ENCODE peak calls at places on chromosome 14, in seven cellular contexts. One of them, this sample, is unnamed.

GRCh38 chr14:41875113-41875512 is 268.4 kb downstream of the LRFN5 start:
- DNase-seq in stimulated activated CD8-positive, alpha-beta memory T cell treated with anti-CD3 and anti-CD28 coated beads, Interleukin-7, amount 100 ng/mL, for 1 hour: no peak
- DNase-seq in activated B cell treated with CpG ODN at 0.5 μM for 24 hours: no peak
- DNase-seq in LHCN-M2: no peak
- DNase-seq in tibial nerve: no peak
- DNase-seq in NCI-H748 treated with DMSO at 0.1 percent for 48 hours: no peak
- DNase-seq in neuronal stem cell: no peak
- DNase-seq in this sample: no peak

GRCh38 chr14:101966742-101967141 is 2.4 kb downstream of the DYNC1H1 start:
- DNase-seq in LHCN-M2: no peak
- DNase-seq in NCI-H748 treated with DMSO at 0.1 percent for 48 hours: no peak
- DNase-seq in tibial nerve: no peak
- DNase-seq in activated B cell treated with CpG ODN at 0.5 μM for 24 hours: no peak
- DNase-seq in stimulated activated CD8-positive, alpha-beta memory T cell treated with anti-CD3 and anti-CD28 coated beads, Interleukin-7, amount 100 ng/mL, for 1 hour: no peak
- DNase-seq in neuronal stem cell: no peak
- DNase-seq in this sample: no peak

GRCh38 chr14:101215266-101215665 is 311.7 kb upstream of the RTL1 start:
- DNase-seq in tibial nerve: no peak
- DNase-seq in stimulated activated CD8-positive, alpha-beta memory T cell treated with anti-CD3 and anti-CD28 coated beads, Interleukin-7, amount 100 ng/mL, for 1 hour: no peak
- DNase-seq in LHCN-M2: no peak
- DNase-seq in NCI-H748 treated with DMSO at 0.1 percent for 48 hours: no peak
- DNase-seq in neuronal stem cell: no peak
- DNase-seq in activated B cell treated with CpG ODN at 0.5 μM for 24 hours: no peak
- DNase-seq in this sample: no peak

GRCh38 chr14:63650336-63650952 is 8.8 kb upstream of the WDR89 start:
- DNase-seq in neuronal stem cell: no peak
- DNase-seq in LHCN-M2: no peak
- DNase-seq in stimulated activated CD8-positive, alpha-beta memory T cell treated with anti-CD3 and anti-CD28 coated beads, Interleukin-7, amount 100 ng/mL, for 1 hour: peak
- DNase-seq in NCI-H748 treated with DMSO at 0.1 percent for 48 hours: no peak
- DNase-seq in activated B cell treated with CpG ODN at 0.5 μM for 24 hours: no peak
- DNase-seq in tibial nerve: no peak
- DNase-seq in this sample: no peak

GRCh38 chr14:22929848-22930364 is 730 bp upstream of the PRMT5 start:
- DNase-seq in NCI-H748 treated with DMSO at 0.1 percent for 48 hours: peak
- DNase-seq in activated B cell treated with CpG ODN at 0.5 μM for 24 hours: no peak
- DNase-seq in stimulated activated CD8-positive, alpha-beta memory T cell treated with anti-CD3 and anti-CD28 coated beads, Interleukin-7, amount 100 ng/mL, for 1 hour: no peak
- DNase-seq in tibial nerve: no peak
- DNase-seq in neuronal stem cell: peak
- DNase-seq in LHCN-M2: no peak
- DNase-seq in this sample: no peak

GRCh38 chr14:58571256-58571655 is 66.5 kb upstream of the DACT1 start:
- DNase-seq in LHCN-M2: no peak
- DNase-seq in activated B cell treated with CpG ODN at 0.5 μM for 24 hours: no peak
- DNase-seq in NCI-H748 treated with DMSO at 0.1 percent for 48 hours: no peak
- DNase-seq in stimulated activated CD8-positive, alpha-beta memory T cell treated with anti-CD3 and anti-CD28 coated beads, Interleukin-7, amount 100 ng/mL, for 1 hour: no peak
- DNase-seq in neuronal stem cell: no peak
- DNase-seq in tibial nerve: no peak
- DNase-seq in this sample: no peak

GRCh38 chr14:44955528-44955927 is 6.2 kb downstream of the KLHL28 start:
- DNase-seq in stimulated activated CD8-positive, alpha-beta memory T cell treated with anti-CD3 and anti-CD28 coated beads, Interleukin-7, amount 100 ng/mL, for 1 hour: no peak
- DNase-seq in neuronal stem cell: no peak
- DNase-seq in NCI-H748 treated with DMSO at 0.1 percent for 48 hours: no peak
- DNase-seq in LHCN-M2: no peak
- DNase-seq in tibial nerve: no peak
- DNase-seq in activated B cell treated with CpG ODN at 0.5 μM for 24 hours: no peak
- DNase-seq in this sample: no peak

GRCh38 chr14:23040100-23040499 is 1.9 kb upstream of the PSMB11 start:
- DNase-seq in LHCN-M2: no peak
- DNase-seq in NCI-H748 treated with DMSO at 0.1 percent for 48 hours: no peak
- DNase-seq in stimulated activated CD8-positive, alpha-beta memory T cell treated with anti-CD3 and anti-CD28 coated beads, Interleukin-7, amount 100 ng/mL, for 1 hour: no peak
- DNase-seq in neuronal stem cell: no peak
- DNase-seq in tibial nerve: no peak
- DNase-seq in activated B cell treated with CpG ODN at 0.5 μM for 24 hours: no peak
- DNase-seq in this sample: no peak

GRCh38 chr14:65414961-65415589 is 2.5 kb downstream of the FUT8 start:
- DNase-seq in LHCN-M2: peak
- DNase-seq in tibial nerve: no peak
- DNase-seq in neuronal stem cell: no peak
- DNase-seq in stimulated activated CD8-positive, alpha-beta memory T cell treated with anti-CD3 and anti-CD28 coated beads, Interleukin-7, amount 100 ng/mL, for 1 hour: no peak
- DNase-seq in activated B cell treated with CpG ODN at 0.5 μM for 24 hours: no peak
- DNase-seq in NCI-H748 treated with DMSO at 0.1 percent for 48 hours: peak
- DNase-seq in this sample: no peak

GRCh38 chr14:95153866-95154265 is 3.5 kb downstream of the DICER1 start:
- DNase-seq in neuronal stem cell: no peak
- DNase-seq in stimulated activated CD8-positive, alpha-beta memory T cell treated with anti-CD3 and anti-CD28 coated beads, Interleukin-7, amount 100 ng/mL, for 1 hour: no peak
- DNase-seq in activated B cell treated with CpG ODN at 0.5 μM for 24 hours: no peak
- DNase-seq in LHCN-M2: no peak
- DNase-seq in NCI-H748 treated with DMSO at 0.1 percent for 48 hours: no peak
- DNase-seq in tibial nerve: no peak
- DNase-seq in this sample: no peak

GRCh38 chr14:33194551-33194950 is 255.9 kb downstream of the NPAS3 start:
- DNase-seq in neuronal stem cell: no peak
- DNase-seq in LHCN-M2: no peak
- DNase-seq in tibial nerve: no peak
- DNase-seq in NCI-H748 treated with DMSO at 0.1 percent for 48 hours: no peak
- DNase-seq in stimulated activated CD8-positive, alpha-beta memory T cell treated with anti-CD3 and anti-CD28 coated beads, Interleukin-7, amount 100 ng/mL, for 1 hour: no peak
- DNase-seq in activated B cell treated with CpG ODN at 0.5 μM for 24 hours: no peak
- DNase-seq in this sample: no peak

GRCh38 chr14:32809255-32809654 is 129.4 kb upstream of the NPAS3 start:
- DNase-seq in NCI-H748 treated with DMSO at 0.1 percent for 48 hours: no peak
- DNase-seq in tibial nerve: no peak
- DNase-seq in LHCN-M2: no peak
- DNase-seq in neuronal stem cell: no peak
- DNase-seq in stimulated activated CD8-positive, alpha-beta memory T cell treated with anti-CD3 and anti-CD28 coated beads, Interleukin-7, amount 100 ng/mL, for 1 hour: no peak
- DNase-seq in activated B cell treated with CpG ODN at 0.5 μM for 24 hours: no peak
- DNase-seq in this sample: no peak

GRCh38 chr14:88706425-88706824 is 86.3 kb downstream of the EML5 start:
- DNase-seq in NCI-H748 treated with DMSO at 0.1 percent for 48 hours: no peak
- DNase-seq in neuronal stem cell: no peak
- DNase-seq in LHCN-M2: peak
- DNase-seq in tibial nerve: no peak
- DNase-seq in activated B cell treated with CpG ODN at 0.5 μM for 24 hours: no peak
- DNase-seq in stimulated activated CD8-positive, alpha-beta memory T cell treated with anti-CD3 and anti-CD28 coated beads, Interleukin-7, amount 100 ng/mL, for 1 hour: no peak
- DNase-seq in this sample: no peak

GRCh38 chr14:22569106-22569748 is 19.8 kb downstream of the DAD1 start:
- DNase-seq in LHCN-M2: no peak
- DNase-seq in neuronal stem cell: no peak
- DNase-seq in NCI-H748 treated with DMSO at 0.1 percent for 48 hours: no peak
- DNase-seq in tibial nerve: no peak
- DNase-seq in activated B cell treated with CpG ODN at 0.5 μM for 24 hours: no peak
- DNase-seq in stimulated activated CD8-positive, alpha-beta memory T cell treated with anti-CD3 and anti-CD28 coated beads, Interleukin-7, amount 100 ng/mL, for 1 hour: no peak
- DNase-seq in this sample: no peak

GRCh38 chr14:104066279-104066678 is 19.2 kb upstream of the ASPG start:
- DNase-seq in neuronal stem cell: no peak
- DNase-seq in stimulated activated CD8-positive, alpha-beta memory T cell treated with anti-CD3 and anti-CD28 coated beads, Interleukin-7, amount 100 ng/mL, for 1 hour: no peak
- DNase-seq in activated B cell treated with CpG ODN at 0.5 μM for 24 hours: no peak
- DNase-seq in LHCN-M2: no peak
- DNase-seq in tibial nerve: no peak
- DNase-seq in NCI-H748 treated with DMSO at 0.1 percent for 48 hours: no peak
- DNase-seq in this sample: no peak

GRCh38 chr14:61559641-61560201 is 135.6 kb upstream of the HIF1A start:
- DNase-seq in stimulated activated CD8-positive, alpha-beta memory T cell treated with anti-CD3 and anti-CD28 coated beads, Interleukin-7, amount 100 ng/mL, for 1 hour: no peak
- DNase-seq in LHCN-M2: no peak
- DNase-seq in activated B cell treated with CpG ODN at 0.5 μM for 24 hours: no peak
- DNase-seq in NCI-H748 treated with DMSO at 0.1 percent for 48 hours: no peak
- DNase-seq in neuronal stem cell: no peak
- DNase-seq in tibial nerve: no peak
- DNase-seq in this sample: no peak

GRCh38 chr14:105974902-105975301 is 448.5 kb downstream of the TMEM121 start:
- DNase-seq in activated B cell treated with CpG ODN at 0.5 μM for 24 hours: no peak
- DNase-seq in stimulated activated CD8-positive, alpha-beta memory T cell treated with anti-CD3 and anti-CD28 coated beads, Interleukin-7, amount 100 ng/mL, for 1 hour: peak
- DNase-seq in LHCN-M2: peak
- DNase-seq in NCI-H748 treated with DMSO at 0.1 percent for 48 hours: no peak
- DNase-seq in tibial nerve: no peak
- DNase-seq in neuronal stem cell: no peak
- DNase-seq in this sample: no peak

GRCh38 chr14:95104911-95105310 is 52.4 kb downstream of the DICER1 start:
- DNase-seq in neuronal stem cell: no peak
- DNase-seq in activated B cell treated with CpG ODN at 0.5 μM for 24 hours: no peak
- DNase-seq in stimulated activated CD8-positive, alpha-beta memory T cell treated with anti-CD3 and anti-CD28 coated beads, Interleukin-7, amount 100 ng/mL, for 1 hour: no peak
- DNase-seq in tibial nerve: no peak
- DNase-seq in NCI-H748 treated with DMSO at 0.1 percent for 48 hours: no peak
- DNase-seq in LHCN-M2: no peak
- DNase-seq in this sample: no peak

GRCh38 chr14:68359862-68360552 is 432.9 kb downstream of the ZFP36L1 start:
- DNase-seq in LHCN-M2: peak
- DNase-seq in stimulated activated CD8-positive, alpha-beta memory T cell treated with anti-CD3 and anti-CD28 coated beads, Interleukin-7, amount 100 ng/mL, for 1 hour: no peak
- DNase-seq in NCI-H748 treated with DMSO at 0.1 percent for 48 hours: no peak
- DNase-seq in neuronal stem cell: no peak
- DNase-seq in activated B cell treated with CpG ODN at 0.5 μM for 24 hours: no peak
- DNase-seq in tibial nerve: peak
- DNase-seq in this sample: no peak

GRCh38 chr14:64817631-64818030 is 62.1 kb downstream of the SPTB start:
- DNase-seq in neuronal stem cell: no peak
- DNase-seq in activated B cell treated with CpG ODN at 0.5 μM for 24 hours: no peak
- DNase-seq in stimulated activated CD8-positive, alpha-beta memory T cell treated with anti-CD3 and anti-CD28 coated beads, Interleukin-7, amount 100 ng/mL, for 1 hour: no peak
- DNase-seq in tibial nerve: no peak
- DNase-seq in LHCN-M2: no peak
- DNase-seq in NCI-H748 treated with DMSO at 0.1 percent for 48 hours: no peak
- DNase-seq in this sample: no peak

GRCh38 chr14:24246765-24247212 is 4.4 kb upstream of the TINF2 start:
- DNase-seq in neuronal stem cell: no peak
- DNase-seq in activated B cell treated with CpG ODN at 0.5 μM for 24 hours: peak
- DNase-seq in NCI-H748 treated with DMSO at 0.1 percent for 48 hours: no peak
- DNase-seq in LHCN-M2: peak
- DNase-seq in stimulated activated CD8-positive, alpha-beta memory T cell treated with anti-CD3 and anti-CD28 coated beads, Interleukin-7, amount 100 ng/mL, for 1 hour: no peak
- DNase-seq in tibial nerve: no peak
- DNase-seq in this sample: no peak

GRCh38 chr14:50001146-50001998 is 108.5 kb downstream of the ARF6 start:
- DNase-seq in tibial nerve: peak
- DNase-seq in activated B cell treated with CpG ODN at 0.5 μM for 24 hours: peak
- DNase-seq in stimulated activated CD8-positive, alpha-beta memory T cell treated with anti-CD3 and anti-CD28 coated beads, Interleukin-7, amount 100 ng/mL, for 1 hour: peak
- DNase-seq in LHCN-M2: peak
- DNase-seq in neuronal stem cell: no peak
- DNase-seq in NCI-H748 treated with DMSO at 0.1 percent for 48 hours: peak
- DNase-seq in this sample: no peak

GRCh38 chr14:73796881-73797539 is 54.6 kb upstream of the PTGR2 start:
- DNase-seq in stimulated activated CD8-positive, alpha-beta memory T cell treated with anti-CD3 and anti-CD28 coated beads, Interleukin-7, amount 100 ng/mL, for 1 hour: no peak
- DNase-seq in neuronal stem cell: no peak
- DNase-seq in NCI-H748 treated with DMSO at 0.1 percent for 48 hours: no peak
- DNase-seq in LHCN-M2: no peak
- DNase-seq in activated B cell treated with CpG ODN at 0.5 μM for 24 hours: no peak
- DNase-seq in tibial nerve: no peak
- DNase-seq in this sample: no peak

GRCh38 chr14:91901449-91902250 is 34.3 kb upstream of the TC2N start:
- DNase-seq in tibial nerve: no peak
- DNase-seq in stimulated activated CD8-positive, alpha-beta memory T cell treated with anti-CD3 and anti-CD28 coated beads, Interleukin-7, amount 100 ng/mL, for 1 hour: no peak
- DNase-seq in LHCN-M2: no peak
- DNase-seq in NCI-H748 treated with DMSO at 0.1 percent for 48 hours: no peak
- DNase-seq in activated B cell treated with CpG ODN at 0.5 μM for 24 hours: no peak
- DNase-seq in neuronal stem cell: no peak
- DNase-seq in this sample: no peak

GRCh38 chr14:76656592-76656991 is 104.7 kb upstream of the VASH1 start:
- DNase-seq in tibial nerve: no peak
- DNase-seq in NCI-H748 treated with DMSO at 0.1 percent for 48 hours: no peak
- DNase-seq in LHCN-M2: no peak
- DNase-seq in neuronal stem cell: no peak
- DNase-seq in stimulated activated CD8-positive, alpha-beta memory T cell treated with anti-CD3 and anti-CD28 coated beads, Interleukin-7, amount 100 ng/mL, for 1 hour: no peak
- DNase-seq in activated B cell treated with CpG ODN at 0.5 μM for 24 hours: no peak
- DNase-seq in this sample: no peak

GRCh38 chr14:69170848-69171247 is 17.9 kb upstream of the DCAF5 start:
- DNase-seq in stimulated activated CD8-positive, alpha-beta memory T cell treated with anti-CD3 and anti-CD28 coated beads, Interleukin-7, amount 100 ng/mL, for 1 hour: no peak
- DNase-seq in neuronal stem cell: no peak
- DNase-seq in LHCN-M2: peak
- DNase-seq in activated B cell treated with CpG ODN at 0.5 μM for 24 hours: no peak
- DNase-seq in tibial nerve: no peak
- DNase-seq in NCI-H748 treated with DMSO at 0.1 percent for 48 hours: no peak
- DNase-seq in this sample: no peak

GRCh38 chr14:94112513-94113060 is 2.1 kb downstream of the IFI27 start:
- DNase-seq in stimulated activated CD8-positive, alpha-beta memory T cell treated with anti-CD3 and anti-CD28 coated beads, Interleukin-7, amount 100 ng/mL, for 1 hour: no peak
- DNase-seq in neuronal stem cell: no peak
- DNase-seq in tibial nerve: no peak
- DNase-seq in activated B cell treated with CpG ODN at 0.5 μM for 24 hours: no peak
- DNase-seq in NCI-H748 treated with DMSO at 0.1 percent for 48 hours: no peak
- DNase-seq in LHCN-M2: no peak
- DNase-seq in this sample: no peak

GRCh38 chr14:68631691-68632590 is 160.9 kb downstream of the ZFP36L1 start:
- DNase-seq in NCI-H748 treated with DMSO at 0.1 percent for 48 hours: no peak
- DNase-seq in stimulated activated CD8-positive, alpha-beta memory T cell treated with anti-CD3 and anti-CD28 coated beads, Interleukin-7, amount 100 ng/mL, for 1 hour: no peak
- DNase-seq in activated B cell treated with CpG ODN at 0.5 μM for 24 hours: no peak
- DNase-seq in neuronal stem cell: no peak
- DNase-seq in LHCN-M2: no peak
- DNase-seq in tibial nerve: no peak
- DNase-seq in this sample: no peak

GRCh38 chr14:70685480-70686197 is 43.9 kb downstream of the TTC9 start:
- DNase-seq in NCI-H748 treated with DMSO at 0.1 percent for 48 hours: no peak
- DNase-seq in neuronal stem cell: no peak
- DNase-seq in activated B cell treated with CpG ODN at 0.5 μM for 24 hours: no peak
- DNase-seq in stimulated activated CD8-positive, alpha-beta memory T cell treated with anti-CD3 and anti-CD28 coated beads, Interleukin-7, amount 100 ng/mL, for 1 hour: no peak
- DNase-seq in tibial nerve: no peak
- DNase-seq in LHCN-M2: peak
- DNase-seq in this sample: no peak

GRCh38 chr14:27553820-27554219 is 956.0 kb upstream of the NOVA1 start:
- DNase-seq in LHCN-M2: no peak
- DNase-seq in neuronal stem cell: no peak
- DNase-seq in NCI-H748 treated with DMSO at 0.1 percent for 48 hours: no peak
- DNase-seq in tibial nerve: no peak
- DNase-seq in stimulated activated CD8-positive, alpha-beta memory T cell treated with anti-CD3 and anti-CD28 coated beads, Interleukin-7, amount 100 ng/mL, for 1 hour: no peak
- DNase-seq in activated B cell treated with CpG ODN at 0.5 μM for 24 hours: no peak
- DNase-seq in this sample: no peak

GRCh38 chr14:51880810-51881580 is 20.6 kb downstream of the GNG2 start:
- DNase-seq in LHCN-M2: peak
- DNase-seq in neuronal stem cell: no peak
- DNase-seq in NCI-H748 treated with DMSO at 0.1 percent for 48 hours: no peak
- DNase-seq in activated B cell treated with CpG ODN at 0.5 μM for 24 hours: no peak
- DNase-seq in tibial nerve: no peak
- DNase-seq in stimulated activated CD8-positive, alpha-beta memory T cell treated with anti-CD3 and anti-CD28 coated beads, Interleukin-7, amount 100 ng/mL, for 1 hour: no peak
- DNase-seq in this sample: no peak

GRCh38 chr14:69153848-69154208 is 909 bp upstream of the DCAF5 start:
- DNase-seq in stimulated activated CD8-positive, alpha-beta memory T cell treated with anti-CD3 and anti-CD28 coated beads, Interleukin-7, amount 100 ng/mL, for 1 hour: no peak
- DNase-seq in NCI-H748 treated with DMSO at 0.1 percent for 48 hours: no peak
- DNase-seq in LHCN-M2: peak
- DNase-seq in neuronal stem cell: no peak
- DNase-seq in tibial nerve: no peak
- DNase-seq in activated B cell treated with CpG ODN at 0.5 μM for 24 hours: no peak
- DNase-seq in this sample: no peak

GRCh38 chr14:55265197-55265596 is 6.0 kb upstream of the FBXO34 start:
- DNase-seq in tibial nerve: no peak
- DNase-seq in NCI-H748 treated with DMSO at 0.1 percent for 48 hours: no peak
- DNase-seq in activated B cell treated with CpG ODN at 0.5 μM for 24 hours: no peak
- DNase-seq in stimulated activated CD8-positive, alpha-beta memory T cell treated with anti-CD3 and anti-CD28 coated beads, Interleukin-7, amount 100 ng/mL, for 1 hour: no peak
- DNase-seq in neuronal stem cell: no peak
- DNase-seq in LHCN-M2: no peak
- DNase-seq in this sample: no peak

GRCh38 chr14:77543637-77544334 is 45.2 kb upstream of the ISM2 start:
- DNase-seq in activated B cell treated with CpG ODN at 0.5 μM for 24 hours: no peak
- DNase-seq in stimulated activated CD8-positive, alpha-beta memory T cell treated with anti-CD3 and anti-CD28 coated beads, Interleukin-7, amount 100 ng/mL, for 1 hour: no peak
- DNase-seq in neuronal stem cell: no peak
- DNase-seq in NCI-H748 treated with DMSO at 0.1 percent for 48 hours: no peak
- DNase-seq in LHCN-M2: no peak
- DNase-seq in tibial nerve: no peak
- DNase-seq in this sample: no peak

GRCh38 chr14:20516921-20517320 is 11.6 kb downstream of the RNASE10 start:
- DNase-seq in stimulated activated CD8-positive, alpha-beta memory T cell treated with anti-CD3 and anti-CD28 coated beads, Interleukin-7, amount 100 ng/mL, for 1 hour: no peak
- DNase-seq in neuronal stem cell: no peak
- DNase-seq in NCI-H748 treated with DMSO at 0.1 percent for 48 hours: no peak
- DNase-seq in tibial nerve: no peak
- DNase-seq in LHCN-M2: peak
- DNase-seq in activated B cell treated with CpG ODN at 0.5 μM for 24 hours: no peak
- DNase-seq in this sample: no peak

This sample was measured in NCI-H1417 treated with DMSO at 0.1 percent for 48 hours.